ENCODE peak calls at places on chromosome 11, in five cellular contexts. S is right lobe of liver, R is esophagus muscularis mucosa, A is thyroid gland, V is left lung. B is an unnamed sample. For H3K9me3, the result is how much of the 10 kb centered on the place peaks cover.

GRCh38 chr11:73629907-73630306 is 16.5 kb upstream of the PLEKHB1 start:
- DNase-seq in S (no peak), V (no peak), R (no peak), A (no peak), B (no peak)

GRCh38 chr11:125968363-125968762 is 22.5 kb downstream of the VSIG10L2 start:
- DNase-seq in R (no peak), V (no peak), S (no peak), A (no peak), B (no peak)

GRCh38 chr11:122758974-122759373 is 79.3 kb upstream of the CRTAM start:
- DNase-seq in R (no peak), A (peak), V (no peak), S (no peak), B (no peak)

GRCh38 chr11:86672007-86672621 is at the start of gene ME3:
- DNase-seq in A (peak), R (no peak), S (peak), V (peak), B (peak)

GRCh38 chr11:80595011-80595410 is 1154.2 kb upstream of the TENM4 start:
- DNase-seq in V (no peak), S (no peak), R (no peak), A (no peak), B (no peak)

GRCh38 chr11:8834379-8834778 is 76.6 kb upstream of the AKIP1 start:
- DNase-seq in V (no peak), S (no peak), R (no peak), A (no peak), B (no peak)

GRCh38 chr11:5992150-5992549 is 5.4 kb upstream of the OR52L1 start:
- DNase-seq in R (no peak), S (no peak), A (no peak), V (no peak), B (no peak)

GRCh38 chr11:69249641-69250502 is 44.1 kb upstream of the MYEOV start:
- DNase-seq in S (no peak), A (peak), V (peak), R (no peak), B (no peak)

GRCh38 chr11:133718238-133718637 is 127.1 kb downstream of the SPATA19 start:
- DNase-seq in A (no peak), R (no peak), V (no peak), S (no peak), B (no peak)

GRCh38 chr11:10798330-10798980 is 10.3 kb downstream of the EIF4G2 start:
- DNase-seq in S (no peak), R (peak), V (no peak), A (no peak), B (no peak)

GRCh38 chr11:19493446-19493845 is 219.2 kb upstream of the NAV2 start:
- DNase-seq in S (no peak), V (no peak), R (no peak), A (no peak), B (no peak)

GRCh38 chr11:76284161-76284560 is 77.9 kb upstream of the WNT11 start:
- DNase-seq in A (no peak), V (no peak), S (no peak), R (no peak), B (no peak)

GRCh38 chr11:85118151-85118550 is 509.0 kb downstream of the DLG2 start:
- DNase-seq in S (no peak), A (no peak), V (no peak), R (no peak), B (no peak)

GRCh38 chr11:12657981-12658380 is 16.2 kb upstream of the TEAD1 start:
- DNase-seq in V (no peak), S (no peak), A (no peak), R (no peak), B (no peak)

GRCh38 chr11:43788394-43788793 is 92.2 kb upstream of the ALKBH3 start:
- DNase-seq in R (no peak), S (no peak), V (no peak), A (no peak), B (no peak)

GRCh38 chr11:119624102-119624615 is 104.8 kb downstream of the NECTIN1 start:
- DNase-seq in R (no peak), V (no peak), A (no peak), S (no peak), B (no peak)

GRCh38 chr11:120339394-120339890 is 3.2 kb downstream of the ARHGEF12 start:
- DNase-seq in V (no peak), A (peak), R (no peak), S (no peak), B (no peak)

GRCh38 chr11:67507242-67507890 is 596 bp downstream of the CDK2AP2 start:
- DNase-seq in A (peak), S (no peak), V (peak), R (no peak), B (no peak)

GRCh38 chr11:30451167-30451566 is 128.3 kb downstream of the ARL14EP start:
- DNase-seq in R (no peak), V (no peak), S (no peak), A (no peak), B (no peak)

GRCh38 chr11:83006877-83007330 is 64.8 kb downstream of the RAB30 start:
- DNase-seq in S (peak), R (no peak), V (no peak), A (no peak), B (no peak)

GRCh38 chr11:119316729-119317591 is at the start of gene MCAM:
- DNase-seq in R (no peak), S (peak), V (no peak), A (no peak), B (no peak)

GRCh38 chr11:88208742-88209141 is 33.5 kb upstream of the RAB38 start:
- DNase-seq in S (no peak), R (no peak), A (no peak), V (no peak), B (no peak)

GRCh38 chr11:3046190-3046589 is 11.0 kb downstream of the CARS1 start:
- DNase-seq in S (no peak), A (no peak), V (no peak), R (no peak), B (no peak)

GRCh38 chr11:16788141-16789060 is 50.0 kb downstream of the C11orf58 start:
- DNase-seq in S (peak), V (peak), R (no peak), A (peak), B (peak)

GRCh38 chr11:126494831-126495230 is 139.3 kb downstream of the ST3GAL4 start:
- DNase-seq in V (no peak), S (no peak), R (no peak), A (no peak), B (no peak)

GRCh38 chr11:58434217-58434616 is 6.3 kb upstream of the OR5B2 start:
- DNase-seq in A (no peak), R (no peak), S (no peak), V (no peak), B (no peak)

GRCh38 chr11:409008-409599 is 5.7 kb downstream of the SIGIRR start:
- DNase-seq in R (no peak), S (peak), A (no peak), V (peak), B (peak)

GRCh38 chr11:132490976-132491375 is 1041.3 kb downstream of the OPCML start:
- DNase-seq in A (no peak), V (no peak), S (no peak), R (peak), B (no peak)
- H3K9me3 ChIP-seq in A (under half), V (under half), S (under half), R (under half), B (under half)

GRCh38 chr11:127628463-127628785 is 627.9 kb upstream of the KIRREL3 start:
- DNase-seq in R (no peak), V (no peak), S (no peak), A (no peak), B (no peak)

GRCh38 chr11:127624455-127624854 is 623.9 kb upstream of the KIRREL3 start:
- DNase-seq in S (no peak), A (peak), V (no peak), R (no peak), B (no peak)

GRCh38 chr11:127629200-127629599 is 628.6 kb upstream of the KIRREL3 start:
- DNase-seq in A (no peak), S (no peak), R (no peak), V (no peak), B (no peak)

GRCh38 chr11:127625402-127625801 is 624.8 kb upstream of the KIRREL3 start:
- DNase-seq in R (no peak), A (no peak), V (no peak), S (no peak), B (no peak)

DNA sequence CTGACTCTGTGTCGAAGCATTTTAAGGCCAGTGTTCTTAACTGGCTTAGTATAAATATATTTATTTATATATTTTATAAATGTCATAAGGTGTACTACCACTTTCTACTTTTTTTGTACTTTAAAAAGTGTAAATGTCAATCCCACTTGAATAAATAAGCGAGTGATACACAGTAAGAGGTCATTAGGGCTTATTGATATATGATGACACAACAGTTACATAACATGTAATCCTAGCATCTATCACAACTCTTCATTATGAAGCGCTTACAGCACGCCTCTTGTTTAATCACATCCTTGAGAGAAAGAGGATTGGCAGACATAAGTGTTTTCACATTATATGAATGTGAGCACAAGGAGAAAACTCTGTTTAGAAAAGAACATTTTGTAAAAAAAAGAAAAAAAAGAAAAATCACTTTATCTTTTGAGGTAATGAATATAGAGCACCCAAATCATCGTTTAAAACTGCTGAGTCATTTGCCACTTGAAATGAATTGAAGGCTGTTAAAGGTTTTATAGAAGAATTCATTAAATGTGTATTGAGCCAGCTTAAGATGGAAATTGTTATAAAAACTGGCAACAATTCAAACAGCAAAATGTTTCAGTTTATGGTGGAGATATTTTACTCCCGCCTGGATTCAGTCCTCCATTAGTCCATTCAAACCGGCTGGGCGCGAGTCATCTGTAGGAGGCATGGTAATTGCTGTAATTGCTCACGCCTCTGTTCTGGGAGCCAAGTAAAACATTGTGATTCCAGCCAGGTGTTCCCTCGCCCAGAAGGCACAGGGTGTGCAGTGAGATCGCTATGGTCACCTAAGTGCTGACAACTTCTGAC is 627.3 kb upstream of the KIRREL3 start:
- DNase-seq in S (peak), V (peak), A (peak), R (no peak), B (no peak)
- H3K9me3 ChIP-seq in S (under half), V (under half), A (under half), R (under half), B (under half)

GRCh38 chr11:114605370-114605769 is 9.8 kb upstream of the NXPE4 start:
- DNase-seq in S (no peak), A (no peak), R (peak), V (no peak), B (no peak)
- H3K9me3 ChIP-seq in S (under half), A (under half), R (under half), V (under half), B (under half)

DNA sequence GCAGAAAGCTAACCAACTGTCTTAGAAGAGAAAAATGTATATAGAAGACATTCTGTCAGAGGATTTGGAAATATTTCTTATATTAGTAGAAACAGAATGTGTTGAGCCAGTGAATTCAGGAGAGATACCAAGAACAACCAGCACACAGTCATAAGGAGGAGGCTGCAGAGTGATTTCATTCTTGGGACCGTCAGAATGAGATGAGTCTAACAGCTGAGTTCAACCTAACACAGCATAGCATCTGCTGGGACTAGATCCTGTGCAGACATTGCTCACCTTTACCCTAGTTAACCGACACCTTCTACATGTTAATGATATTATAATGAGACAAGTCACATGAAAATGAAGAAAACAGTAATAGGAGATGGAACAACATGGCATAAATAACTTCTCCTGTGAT is 85.5 kb downstream of the XRRA1 start:
- DNase-seq in S (no peak), V (no peak), R (no peak), A (no peak), B (no peak)
- H3K9me3 ChIP-seq in S (under half), V (under half), R (under half), A (under half), B (under half)

DNA sequence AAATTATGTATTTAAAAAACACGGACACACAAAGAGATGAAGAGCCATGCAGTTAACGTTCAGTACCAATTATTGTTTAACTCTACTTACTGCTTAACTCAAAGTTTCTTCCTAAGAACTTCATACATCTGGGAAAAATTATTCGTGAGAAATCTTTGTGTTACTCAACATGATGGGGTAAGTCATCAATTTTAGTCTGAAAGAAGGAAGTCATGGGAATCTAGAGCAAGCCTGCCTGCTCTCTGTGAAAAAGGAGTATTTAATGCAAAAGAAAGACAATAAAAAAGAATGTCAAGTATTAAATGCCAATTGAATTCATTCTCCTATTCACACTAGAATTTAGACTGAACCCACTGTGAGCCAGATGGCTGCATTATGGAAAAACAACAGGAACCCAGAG is 16.0 kb downstream of the TMEM123 start:
- DNase-seq in R (no peak), S (no peak), A (no peak), V (no peak), B (no peak)
- H3K9me3 ChIP-seq in R (under half), S (under half), A (under half), V (under half), B (under half)

GRCh38 chr11:37597776-37598175 is 999.7 kb upstream of the RAG2 start:
- DNase-seq in A (no peak), S (no peak), R (no peak), V (no peak), B (no peak)

DNA sequence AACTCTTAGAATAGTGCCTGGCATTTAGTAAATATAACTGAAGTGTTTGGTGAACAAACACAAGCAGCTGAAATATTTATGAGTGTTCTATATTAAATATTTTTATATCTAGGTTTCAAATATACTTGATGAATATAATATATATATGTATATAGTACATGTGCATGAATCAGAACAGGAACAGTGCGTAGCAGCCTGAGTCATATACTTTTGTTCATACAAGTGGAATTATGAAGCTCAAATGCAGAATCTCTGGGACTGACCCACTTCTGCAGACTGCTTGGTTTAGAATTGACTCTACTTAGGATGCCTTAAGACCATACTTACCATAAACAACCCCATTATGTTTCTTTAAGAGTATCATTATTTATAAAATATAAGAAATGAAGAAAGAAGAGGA is 997.8 kb upstream of the RAG2 start:
- DNase-seq in A (no peak), R (no peak), V (no peak), S (no peak), B (no peak)
- H3K9me3 ChIP-seq in A (under half), R (under half), V (under half), S (under half), B (under half)

DNA sequence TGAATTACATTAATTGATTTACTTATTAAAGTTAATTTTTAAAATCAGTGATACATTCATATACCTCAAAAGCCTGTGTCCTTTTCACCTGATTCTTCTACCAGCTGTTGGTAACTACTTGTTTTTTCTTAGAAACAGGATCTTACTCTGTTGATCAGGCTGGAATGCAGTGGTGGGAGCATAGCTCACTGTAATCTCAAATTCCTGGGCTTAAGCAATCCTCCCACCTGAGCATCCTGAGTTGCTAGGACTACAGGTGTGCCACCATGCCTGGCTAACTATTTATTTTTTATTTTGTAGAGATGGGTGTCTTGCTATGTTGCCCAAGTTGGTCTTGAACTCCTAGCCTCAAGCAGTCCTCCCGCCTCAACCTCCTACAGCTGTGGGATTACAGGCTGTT is 4.7 kb downstream of the TRIM44 start:
- DNase-seq in S (no peak), V (no peak), A (no peak), R (no peak), B (no peak)
- H3K9me3 ChIP-seq in S (under half), V (under half), A (under half), R (under half), B (under half)

DNA sequence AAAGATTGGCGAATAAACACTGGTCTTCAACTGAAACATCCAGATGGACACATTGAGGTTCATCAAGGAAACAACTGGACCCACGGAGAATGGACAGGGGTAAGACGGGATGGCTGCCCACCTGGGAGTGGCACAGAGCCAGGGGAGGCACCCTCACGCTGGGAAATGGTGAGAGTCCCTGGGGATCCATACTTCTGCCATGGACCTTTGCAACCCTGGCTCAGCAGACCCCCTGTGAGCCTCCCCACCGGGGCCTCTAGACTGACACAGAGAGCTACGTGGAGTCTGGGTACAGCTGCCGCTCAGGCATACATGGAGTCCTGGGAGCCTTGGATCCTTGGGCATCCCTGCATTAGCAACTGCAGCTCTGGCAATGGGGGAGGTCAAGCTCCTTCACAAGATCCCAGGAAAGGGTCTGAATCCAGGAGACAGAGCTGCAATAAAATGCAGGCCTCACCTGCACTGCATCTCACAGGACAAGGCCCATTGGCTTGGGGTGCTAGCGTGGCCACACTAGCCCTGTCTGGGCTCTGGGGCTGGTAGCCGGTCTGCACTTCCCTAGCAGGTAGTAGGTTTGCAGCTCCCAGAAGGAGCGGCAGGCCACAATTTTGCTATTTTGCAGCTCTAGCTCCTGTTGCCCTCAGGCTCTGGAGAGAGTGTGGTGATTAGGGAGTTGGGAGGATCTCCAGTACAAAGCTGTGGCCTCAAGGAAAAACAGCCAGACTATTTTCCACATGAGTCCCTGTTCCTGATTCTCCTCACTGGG is 496.4 kb upstream of the LRRC4C start:
- DNase-seq in R (no peak), S (peak), A (no peak), V (no peak), B (no peak)
- H3K9me3 ChIP-seq in R (under half), S (under half), A (under half), V (under half), B (under half)

GRCh38 chr11:99449345-99449744 is 428.6 kb downstream of the CNTN5 start:
- DNase-seq in R (no peak), S (no peak), A (no peak), V (no peak), B (no peak)
- H3K9me3 ChIP-seq in R (under half), S (under half), A (under half), V (under half), B (under half)

B was measured in T-helper 17 cell.